ENCODE peak calls at places on chromosomes 13 and 19, in eight cellular contexts. B, Z, N, O, J, F, G and E are unnamed samples.

GRCh38 chr13:99941086-99941485 is 30.5 kb downstream of the ZIC5 start:
- DNase-seq in G (no peak), F (no peak), Z (no peak), O (no peak), J (no peak), N (no peak), B (no peak), E (no peak)

GRCh38 chr13:107119989-107120881 is 552.3 kb upstream of the ARGLU1 start:
- DNase-seq in J (no peak), B (no peak), O (no peak), G (no peak), Z (no peak), F (no peak), N (no peak), E (no peak)

GRCh38 chr13:97502192-97502591 is 68.2 kb downstream of the RAP2A start:
- DNase-seq in Z (no peak), B (peak), O (no peak), F (no peak), G (peak), J (no peak), N (peak), E (peak)

GRCh38 chr13:62358646-62358932 is 942.9 kb upstream of the PCDH20 start:
- DNase-seq in G (no peak), O (no peak), J (no peak), N (no peak), B (no peak), Z (no peak), F (no peak), E (no peak)

GRCh38 chr19:13238891-13239534 is 88.8 kb downstream of the IER2 start:
- DNase-seq in G (no peak), N (no peak), O (no peak), Z (no peak), J (no peak), B (no peak), F (no peak), E (no peak)

GRCh38 chr13:30156270-30156669 is 151.1 kb downstream of the KATNAL1 start:
- DNase-seq in F (no peak), B (peak), N (no peak), O (no peak), J (no peak), G (no peak), Z (no peak), E (no peak)

GRCh38 chr19:54299515-54299914 is 13.5 kb downstream of the LILRA5 start:
- DNase-seq in O (no peak), N (no peak), B (no peak), Z (peak), J (no peak), F (no peak), G (no peak), E (no peak)

GRCh38 chr13:109162248-109163051 is 533.0 kb downstream of the MYO16 start:
- DNase-seq in J (no peak), B (no peak), N (no peak), G (no peak), F (no peak), O (no peak), Z (no peak), E (no peak)

GRCh38 chr13:98839826-98840769 is 87.6 kb upstream of the SLC15A1 start:
- DNase-seq in F (peak), Z (no peak), G (peak), J (peak), B (peak), N (peak), O (peak), E (peak)

GRCh38 chr13:114313061-114313860 is 1.0 kb upstream of the CHAMP1 start:
- DNase-seq in O (no peak), G (no peak), J (no peak), F (no peak), B (peak), Z (no peak), N (no peak), E (peak)

GRCh38 chr19:39428309-39429112 is 7.2 kb downstream of the RPS16 start:
- DNase-seq in Z (no peak), G (no peak), N (peak), J (peak), B (peak), F (peak), O (no peak), E (peak)

GRCh38 chr13:45564108-45564507 is 51.4 kb downstream of the ERICH6B start:
- DNase-seq in G (no peak), Z (peak), O (no peak), B (peak), J (no peak), F (no peak), N (no peak), E (no peak)

DNA sequence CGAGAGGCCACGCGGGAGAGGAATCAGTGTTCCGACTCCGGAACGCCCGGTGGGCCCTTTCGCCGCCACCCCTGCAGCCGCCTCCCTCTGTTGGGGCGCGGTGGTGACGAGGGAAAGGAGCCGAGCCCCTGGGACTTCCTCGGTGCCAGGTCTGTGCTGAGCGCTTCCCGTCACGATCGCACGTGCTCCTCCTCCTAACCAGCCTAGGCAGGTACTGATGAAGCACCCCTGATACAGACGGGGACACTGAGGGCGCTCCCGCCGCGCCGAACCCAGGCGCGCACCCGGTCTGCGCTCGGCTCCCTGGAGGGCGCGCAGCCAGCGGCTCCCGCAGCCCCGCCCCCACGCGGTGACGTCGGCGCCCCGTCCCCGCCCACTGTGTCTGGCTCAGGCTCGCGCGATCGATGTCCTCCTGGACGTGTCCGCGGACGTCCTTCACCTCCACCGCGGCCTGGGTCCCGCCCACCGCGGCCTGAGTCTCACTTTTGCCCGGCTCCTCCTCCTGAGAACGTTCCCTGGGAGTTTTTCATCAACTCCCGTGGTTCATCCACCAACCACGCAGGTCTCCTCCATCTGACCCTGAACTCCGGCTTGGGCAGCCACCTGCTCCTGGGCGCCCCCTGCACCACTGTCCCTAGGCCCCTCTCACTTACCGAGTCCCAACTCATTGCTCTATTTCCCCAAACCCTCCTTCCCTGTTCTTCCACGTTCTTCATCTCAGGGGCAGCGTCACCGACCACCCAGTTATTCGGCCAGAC is 2.6 kb upstream of the KLK15 start:
- DNase-seq in J (peak), F (peak), Z (peak), O (peak), N (peak), B (peak), G (peak), E (peak)
- TF ChIP-seq CTCF in J (peak), F (no peak), Z (no peak), O (no peak), N (no peak), B (no peak), G (no peak), E (no peak)

GRCh38 chr19:17539288-17540117 is 15.9 kb upstream of the COLGALT1 start:
- DNase-seq in N (peak), J (peak), G (peak), B (peak), F (peak), O (peak), Z (peak), E (peak)
- TF ChIP-seq POLR2A in N (no peak), J (no peak), G (no peak), B (no peak), F (peak), O (no peak), Z (no peak), E (peak)

GRCh38 chr13:102487330-102487729 is 85.5 kb upstream of the FGF14 start:
- DNase-seq in N (no peak), G (no peak), F (no peak), B (no peak), J (no peak), O (no peak), Z (no peak), E (no peak)

GRCh38 chr13:102484329-102484728 is 82.5 kb upstream of the FGF14 start:
- DNase-seq in B (peak), F (no peak), N (no peak), G (no peak), Z (no peak), J (no peak), O (no peak), E (no peak)
- TF ChIP-seq CTCF in B (no peak), F (no peak), N (no peak), G (no peak), Z (no peak), J (no peak), O (no peak), E (no peak)

GRCh38 chr19:919157-920050 is 2.3 kb downstream of the KISS1R start:
- DNase-seq in B (no peak), J (no peak), F (peak), O (no peak), Z (no peak), G (no peak), N (no peak), E (no peak)

GRCh38 chr19:918481-919156 is 1.5 kb downstream of the KISS1R start:
- DNase-seq in F (peak), B (no peak), O (no peak), J (no peak), G (no peak), Z (no peak), N (no peak), E (no peak)

GRCh38 chr19:916645-917322 is 349 bp upstream of the KISS1R start:
- DNase-seq in J (peak), O (no peak), G (no peak), N (no peak), Z (no peak), B (no peak), F (no peak), E (peak)

GRCh38 chr19:918152-918437 is 962 bp downstream of the KISS1R start:
- DNase-seq in B (no peak), F (no peak), O (no peak), J (no peak), N (no peak), Z (no peak), G (no peak), E (no peak)

GRCh38 chr19:917323-918151 is at the start of gene KISS1R:
- DNase-seq in G (no peak), N (no peak), O (no peak), B (peak), J (peak), F (peak), Z (no peak), E (no peak)
- TF ChIP-seq POLR2A in G (no peak), N (no peak), O (no peak), B (no peak), J (no peak), F (no peak), Z (no peak), E (no peak)

DNA sequence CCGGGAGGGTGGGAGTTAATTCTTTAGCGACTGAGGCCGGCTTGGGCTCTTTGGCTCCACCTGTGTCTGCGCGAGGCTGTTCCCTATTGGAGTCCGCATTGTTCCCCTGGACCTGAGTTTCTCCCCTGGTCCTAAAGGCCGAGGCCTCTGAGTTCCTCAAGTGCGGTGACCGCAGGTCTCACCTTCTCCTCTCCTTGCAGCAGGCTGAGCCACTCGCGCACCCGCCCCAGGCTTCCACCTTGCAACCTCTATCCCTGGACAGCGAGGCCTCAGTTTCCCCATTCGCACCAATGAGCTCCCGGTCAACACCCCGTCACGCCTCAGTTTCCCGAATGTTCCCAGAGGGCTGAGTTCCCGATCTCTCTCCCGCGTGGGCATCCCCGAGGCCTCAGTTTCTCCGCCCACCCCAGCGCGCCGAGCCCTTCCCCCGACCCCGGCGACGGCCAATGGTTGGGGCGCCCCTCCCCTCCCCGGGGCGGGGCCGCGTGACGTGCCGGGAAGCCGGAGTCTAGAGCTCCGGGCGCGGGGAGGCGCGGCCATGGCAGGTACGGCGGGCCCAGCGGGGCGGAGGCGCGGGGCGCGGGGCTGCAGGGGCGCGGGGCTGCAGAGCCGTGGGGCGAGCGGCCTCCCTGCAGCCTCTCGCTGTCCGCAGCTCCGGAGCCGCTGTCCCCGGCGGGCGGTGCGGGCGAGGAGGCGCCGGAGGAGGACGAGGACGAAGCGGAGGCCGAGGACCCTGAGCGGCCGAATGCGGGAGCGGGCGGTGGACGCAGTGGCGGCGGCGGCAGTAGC is at the start of gene MPND:
- DNase-seq in G (peak), Z (peak), J (peak), B (peak), N (peak), F (peak), O (peak), E (peak)
- TF ChIP-seq CTCF in G (no peak), Z (no peak), J (peak), B (peak), N (peak), F (peak), O (peak), E (no peak)

GRCh38 chr13:40639226-40639681 is 27.2 kb downstream of the FOXO1 start:
- DNase-seq in F (no peak), G (no peak), N (no peak), O (no peak), B (no peak), J (no peak), Z (no peak), E (no peak)
- TF ChIP-seq POLR2A in F (no peak), G (no peak), N (no peak), O (no peak), B (no peak), J (no peak), Z (no peak), E (no peak)